ENCODE peak calls at places on chromosomes 12 and 14, in four cellular contexts. F, S, N and I are unnamed samples. For H3K27me3 and H3K9me3, the result is how much of the 10 kb centered on the place peaks cover.

GRCh38 chr14:62006116-62006737 is 244.0 kb downstream of the SNAPC1 start:
- DNase-seq in N (no peak), F (no peak), S (no peak), I (no peak)

GRCh38 chr12:123149088-123149827 is 1.6 kb downstream of the PITPNM2 start:
- DNase-seq in N (peak), F (peak), S (no peak), I (no peak)

GRCh38 chr14:94483071-94483451 is 7.1 kb upstream of the SERPINA9 start:
- DNase-seq in N (no peak), S (no peak), F (no peak), I (no peak)

GRCh38 chr14:64708148-64709004 is 4.2 kb downstream of the PLEKHG3 start:
- DNase-seq in F (no peak), S (no peak), N (peak), I (no peak)

GRCh38 chr12:14769837-14770494 is 33.3 kb downstream of the WBP11 start:
- DNase-seq in N (peak), F (no peak), S (peak), I (peak)

GRCh38 chr14:35576260-35576659 is 42.3 kb downstream of the INSM2 start:
- DNase-seq in N (no peak), F (no peak), S (no peak), I (no peak)

GRCh38 chr12:109939504-109939903 is 39.4 kb downstream of the TCHP start:
- DNase-seq in S (no peak), F (no peak), N (no peak), I (no peak)

GRCh38 chr14:32011225-32011624 is 65.9 kb upstream of the ARHGAP5 start:
- DNase-seq in S (no peak), N (no peak), F (no peak), I (no peak)

GRCh38 chr12:115174928-115175327 is 491.0 kb upstream of the TBX3 start:
- DNase-seq in F (no peak), N (no peak), S (no peak), I (no peak)

GRCh38 chr14:104604461-104605449 is at the start of gene TMEM179:
- DNase-seq in F (peak), N (peak), S (peak), I (no peak)

GRCh38 chr12:53972152-53972702 is 699 bp upstream of the HOXC11 start:
- DNase-seq in F (no peak), S (no peak), N (no peak), I (no peak)

GRCh38 chr14:70655110-70655826 is 13.6 kb downstream of the TTC9 start:
- DNase-seq in N (no peak), S (no peak), F (no peak), I (peak)

GRCh38 chr12:58896278-58896677 is 24.0 kb downstream of the LRIG3 start:
- DNase-seq in F (no peak), N (no peak), S (no peak), I (no peak)

GRCh38 chr14:102528441-102529170 is 19.0 kb upstream of the ANKRD9 start:
- DNase-seq in S (no peak), F (no peak), N (no peak), I (no peak)

GRCh38 chr14:73759183-73759713 is 45.1 kb upstream of the PNMA1 start:
- DNase-seq in N (peak), F (peak), S (no peak), I (no peak)

GRCh38 chr12:24896171-24896570 is 52.7 kb downstream of the BCAT1 start:
- DNase-seq in N (no peak), S (no peak), F (no peak), I (no peak)

GRCh38 chr12:104204690-104205480 is 10.7 kb upstream of the TXNRD1 start:
- DNase-seq in S (no peak), N (no peak), F (no peak), I (no peak)

GRCh38 chr12:117875652-117876491 is 92.9 kb downstream of the KSR2 start:
- DNase-seq in F (peak), S (peak), N (no peak), I (no peak)

GRCh38 chr14:28280530-28280929 is 486.1 kb upstream of the FOXG1 start:
- DNase-seq in S (no peak), N (no peak), F (no peak), I (no peak)

GRCh38 chr12:48045061-48045846 is 41.0 kb upstream of the COL2A1 start:
- DNase-seq in S (no peak), F (no peak), N (no peak), I (no peak)

GRCh38 chr14:30725763-30726162 is 103.6 kb downstream of the SCFD1 start:
- DNase-seq in S (no peak), F (no peak), N (no peak), I (no peak)

GRCh38 chr12:85424581-85425348 is 144.7 kb downstream of the ALX1 start:
- DNase-seq in F (peak), N (no peak), S (no peak), I (no peak)

GRCh38 chr12:18411453-18411852 is 150.1 kb downstream of the PIK3C2G start:
- DNase-seq in S (no peak), F (no peak), N (no peak), I (no peak)

GRCh38 chr14:23173039-23173438 is 10.4 kb downstream of the SLC7A8 start:
- DNase-seq in S (no peak), N (no peak), F (no peak), I (no peak)

GRCh38 chr14:63897706-63898105 is 44.9 kb downstream of the SYNE2 start:
- DNase-seq in S (no peak), N (no peak), F (no peak), I (no peak)

GRCh38 chr12:131930510-131930909 is 1.4 kb downstream of the PUS1 start:
- DNase-seq in N (no peak), S (no peak), F (no peak), I (no peak)

GRCh38 chr12:115949675-115950074 is 327.8 kb downstream of the MED13L start:
- DNase-seq in F (no peak), S (no peak), N (no peak), I (no peak)

GRCh38 chr12:93926237-93926636 is 222.1 kb upstream of the PLXNC1 start:
- DNase-seq in N (no peak), S (no peak), F (no peak), I (no peak)

GRCh38 chr14:75993567-75994041 is 8.0 kb downstream of the IFT43 start:
- DNase-seq in N (no peak), S (no peak), F (no peak), I (no peak)

GRCh38 chr14:52730708-52731111 is 744 bp downstream of the STYX start:
- DNase-seq in S (no peak), N (no peak), F (no peak), I (no peak)

GRCh38 chr14:60651051-60651935 is 2.0 kb upstream of the SIX1 start:
- DNase-seq in S (no peak), N (no peak), F (no peak), I (no peak)

GRCh38 chr12:117900561-117900960 is 68.2 kb downstream of the KSR2 start:
- DNase-seq in S (no peak), F (no peak), N (no peak), I (no peak)

GRCh38 chr12:3493225-3494049 is 2.4 kb downstream of the PRMT8 start:
- DNase-seq in F (no peak), S (no peak), N (no peak), I (no peak)

GRCh38 chr14:55771242-55772025 is 191.4 kb downstream of the KTN1 start:
- DNase-seq in S (no peak), F (no peak), N (no peak), I (no peak)

DNA sequence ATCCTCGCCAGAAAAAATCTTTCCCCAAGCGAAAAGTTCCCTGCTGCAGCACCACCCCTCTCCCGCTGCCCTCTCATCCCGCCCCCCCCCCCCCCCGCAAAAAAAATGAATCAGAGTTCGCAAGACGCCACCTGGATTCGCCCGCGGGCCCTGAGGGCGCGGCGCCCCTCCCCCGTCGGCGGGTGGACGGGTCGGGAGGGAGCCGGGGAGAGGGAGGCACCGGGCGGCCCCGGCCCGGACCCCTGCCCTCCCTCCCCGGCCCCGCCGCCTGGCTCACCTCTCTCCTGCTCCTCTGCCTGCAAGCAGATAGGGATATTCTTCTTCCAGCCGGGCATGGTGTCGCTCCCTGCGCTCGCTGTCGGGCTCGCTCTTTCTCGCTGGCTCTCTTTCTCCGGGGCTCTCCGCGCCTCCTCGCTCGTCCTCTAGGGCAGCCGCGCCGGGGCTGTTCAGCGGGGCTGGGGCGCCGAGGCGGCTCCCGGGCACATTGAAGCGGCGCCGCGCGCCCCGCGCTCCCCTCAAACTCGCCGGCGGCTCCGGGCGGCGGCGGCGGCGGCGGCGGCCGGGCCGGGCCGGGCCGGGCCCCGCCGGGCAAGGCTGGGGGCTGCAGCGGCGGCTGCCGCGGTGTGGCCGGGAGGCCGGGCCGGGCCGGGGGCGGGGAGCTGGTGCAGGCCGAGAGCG is 200.2 kb upstream of the CAND1 start:
- DNase-seq in F (peak), S (peak), N (peak), I (no peak)
- H3K27me3 ChIP-seq in F (under half), S (under half), N (under half), I (under half)

DNA sequence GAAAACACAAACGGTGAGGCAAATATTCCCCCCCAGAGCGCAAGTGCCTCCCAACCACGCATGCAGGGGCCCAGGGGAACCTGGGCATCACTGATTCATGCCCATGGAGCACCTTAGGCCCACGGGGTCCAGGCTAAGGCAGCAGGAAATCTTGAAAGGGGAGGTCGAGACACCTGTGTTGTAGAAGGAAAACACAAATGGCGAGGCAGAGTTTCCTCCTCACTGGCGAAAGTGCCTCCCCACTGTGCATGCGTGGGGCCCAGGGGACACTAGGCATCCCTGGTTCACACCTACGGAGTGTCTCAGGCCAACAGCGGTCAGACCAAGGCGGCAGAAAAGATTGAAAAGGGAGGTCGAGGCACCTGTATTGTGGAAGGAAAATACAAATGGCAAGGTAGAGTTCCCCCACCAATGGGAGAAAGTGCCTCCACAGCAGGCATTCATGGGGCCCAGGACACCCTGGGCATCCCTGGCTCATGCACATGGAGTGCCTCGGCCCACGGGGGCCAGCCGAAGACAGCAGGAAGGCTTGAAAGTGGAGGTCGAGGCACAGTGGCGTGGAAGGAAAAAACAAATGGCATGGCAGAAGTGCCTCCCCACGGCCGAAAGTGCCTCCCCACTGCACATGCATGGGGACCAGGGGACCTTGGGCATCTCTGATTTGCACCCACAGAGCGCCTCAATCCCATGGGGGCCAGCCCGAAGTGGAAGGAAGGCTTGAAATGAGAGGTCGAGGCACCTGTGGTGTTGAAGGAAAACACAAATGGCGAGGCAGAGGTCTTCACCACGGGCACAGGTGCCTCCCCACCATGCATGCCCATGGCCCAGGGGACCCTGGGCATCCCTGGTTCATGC is 368.8 kb downstream of the ALG10 start:
- DNase-seq in F (no peak), S (no peak), N (peak), I (no peak)
- H3K9me3 ChIP-seq in F (under half), S (half or more), N (under half), I (half or more)

GRCh38 chr12:126782083-126782482 is 1484.9 kb upstream of the TMEM132C start:
- DNase-seq in S (no peak), N (no peak), F (no peak), I (no peak)

GRCh38 chr12:126789963-126790362 is 1477.0 kb upstream of the TMEM132C start:
- DNase-seq in N (no peak), F (no peak), S (no peak), I (no peak)

GRCh38 chr12:126780343-126780742 is 1486.6 kb upstream of the TMEM132C start:
- DNase-seq in F (no peak), S (no peak), N (no peak), I (no peak)

GRCh38 chr12:126781593-126781992 is 1485.4 kb upstream of the TMEM132C start:
- DNase-seq in N (no peak), S (no peak), F (no peak), I (no peak)

GRCh38 chr12:126784328-126784921 is 1482.5 kb upstream of the TMEM132C start:
- DNase-seq in S (peak), N (no peak), F (peak), I (no peak)
- H3K27me3 ChIP-seq in S (under half), N (under half), F (under half), I (under half)

GRCh38 chr12:133204264-133204603 is 22.9 kb downstream of the ZNF268 start:
- DNase-seq in N (no peak), F (no peak), S (no peak), I (no peak)

GRCh38 chr12:133203344-133204263 is 22.3 kb downstream of the ZNF268 start:
- DNase-seq in N (no peak), F (no peak), S (no peak), I (no peak)

GRCh38 chr12:133202493-133203343 is 21.4 kb downstream of the ZNF268 start:
- DNase-seq in S (no peak), N (no peak), F (no peak), I (no peak)

GRCh38 chr12:133201888-133202287 is 20.6 kb downstream of the ZNF268 start:
- DNase-seq in S (no peak), F (no peak), N (no peak), I (no peak)

GRCh38 chr12:133206390-133206789 is 25.1 kb downstream of the ZNF268 start:
- DNase-seq in S (no peak), N (no peak), F (no peak), I (no peak)
- H3K9me3 ChIP-seq in S (half or more), N (under half), F (under half), I (half or more)

GRCh38 chr12:113155060-113155459 is 5.5 kb downstream of the CFAP73 start:
- DNase-seq in S (no peak), N (no peak), F (no peak), I (no peak)
- H3K27me3 ChIP-seq in S (under half), N (under half), F (under half), I (under half)

GRCh38 chr14:106838991-106839769 is 1312.8 kb downstream of the TMEM121 start:
- DNase-seq in F (no peak), N (no peak), S (no peak), I (no peak)
- H3K9me3 ChIP-seq in F (under half), N (under half), S (half or more), I (under half)

DNA sequence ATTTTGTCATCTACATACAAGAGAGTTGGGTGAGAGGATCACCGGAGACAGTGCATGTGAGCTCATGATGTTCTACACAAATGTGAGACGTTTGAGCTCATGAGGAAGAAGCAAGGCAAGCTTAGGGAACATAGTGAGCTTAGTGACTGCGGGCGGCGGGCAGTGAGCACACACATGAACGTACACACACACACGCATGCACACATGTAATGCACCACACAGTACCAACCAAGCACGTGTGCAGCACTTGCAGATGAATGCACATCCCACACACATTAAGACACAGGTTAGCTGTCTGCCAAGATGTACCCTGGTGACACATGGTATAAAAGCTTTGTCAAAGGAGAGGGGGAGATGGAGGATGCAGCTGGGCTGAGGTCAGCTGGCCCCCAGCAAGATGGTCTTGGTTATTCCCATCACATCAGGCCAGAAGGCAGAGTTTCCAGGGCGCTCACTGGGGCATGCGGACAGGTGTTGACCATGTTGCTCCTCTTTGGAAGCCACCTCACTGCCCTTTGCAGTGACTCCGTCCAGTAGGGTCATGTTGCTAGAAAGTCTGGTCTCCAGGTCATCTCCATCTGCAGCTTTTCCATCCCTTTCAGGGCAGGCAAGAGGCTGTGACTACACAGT is 8.7 kb upstream of the CACNA2D4 start:
- DNase-seq in F (no peak), S (no peak), N (no peak), I (no peak)
- H3K27me3 ChIP-seq in F (under half), S (under half), N (under half), I (under half)

GRCh38 chr14:105971593-105972500 is 445.5 kb downstream of the TMEM121 start:
- DNase-seq in N (no peak), S (no peak), F (no peak), I (no peak)
- H3K9me3 ChIP-seq in N (under half), S (half or more), F (under half), I (under half)